ENCODE peak calls at places on chromosomes 11 and 22, in four cellular contexts. One of them, this sample, is unnamed.

GRCh38 chr22:38655532-38656255 is 498 bp downstream of the FAM227A start:
- DNase-seq in T follicular helper cell: no peak
- DNase-seq in mammary epithelial cell: no peak
- DNase-seq in NB4: peak; percentile 32
- DNase-seq in this sample: no peak

GRCh38 chr11:88552377-88553029 is 215.0 kb upstream of the CTSC start:
- DNase-seq in T follicular helper cell: peak; percentile 12
- DNase-seq in NB4: peak; percentile 74
- DNase-seq in mammary epithelial cell: peak; percentile 55
- DNase-seq in this sample: peak; percentile 63

GRCh38 chr11:111930472-111930871 is 6.7 kb upstream of the DIXDC1 start:
- DNase-seq in T follicular helper cell: no peak
- DNase-seq in NB4: no peak
- DNase-seq in mammary epithelial cell: no peak
- DNase-seq in this sample: no peak

GRCh38 chr11:9783986-9784385 is 120.1 kb downstream of the SWAP70 start:
- DNase-seq in mammary epithelial cell: no peak
- DNase-seq in T follicular helper cell: no peak
- DNase-seq in NB4: no peak
- DNase-seq in this sample: no peak

GRCh38 chr11:117836077-117836960 is 11.8 kb upstream of the FXYD2 start:
- DNase-seq in NB4: peak; percentile 83
- DNase-seq in T follicular helper cell: no peak
- DNase-seq in mammary epithelial cell: no peak
- DNase-seq in this sample: peak; percentile 68

GRCh38 chr22:45064313-45065268 is 54.8 kb upstream of the PHF21B start:
- DNase-seq in NB4: peak; percentile 62
- DNase-seq in T follicular helper cell: no peak
- DNase-seq in mammary epithelial cell: peak; percentile 92
- DNase-seq in this sample: no peak

GRCh38 chr11:122795281-122795680 is 43.0 kb upstream of the CRTAM start:
- DNase-seq in mammary epithelial cell: no peak
- DNase-seq in T follicular helper cell: no peak
- DNase-seq in NB4: no peak
- DNase-seq in this sample: no peak

GRCh38 chr22:27651486-27651885 is 150.1 kb downstream of the MN1 start:
- DNase-seq in mammary epithelial cell: no peak
- DNase-seq in NB4: no peak
- DNase-seq in T follicular helper cell: no peak
- DNase-seq in this sample: no peak

GRCh38 chr22:31287818-31288495 is 4.3 kb downstream of the PIK3IP1 start:
- DNase-seq in T follicular helper cell: no peak
- DNase-seq in mammary epithelial cell: no peak
- DNase-seq in NB4: peak; percentile 40
- DNase-seq in this sample: peak; percentile 59

GRCh38 chr11:120601566-120601965 is 90.0 kb downstream of the GRIK4 start:
- DNase-seq in T follicular helper cell: no peak
- DNase-seq in NB4: no peak
- DNase-seq in mammary epithelial cell: no peak
- DNase-seq in this sample: no peak

GRCh38 chr11:99449345-99449744 is 428.6 kb downstream of the CNTN5 start:
- DNase-seq in NB4: no peak
- DNase-seq in T follicular helper cell: no peak
- DNase-seq in mammary epithelial cell: no peak
- DNase-seq in this sample: no peak

GRCh38 chr11:74468058-74468457 is 709 bp upstream of the KCNE3 start:
- DNase-seq in NB4: peak; percentile 71
- DNase-seq in mammary epithelial cell: no peak
- DNase-seq in T follicular helper cell: no peak
- DNase-seq in this sample: no peak

GRCh38 chr11:65899356-65900124 is 648 bp downstream of the FOSL1 start:
- DNase-seq in NB4: peak; percentile 91
- DNase-seq in T follicular helper cell: peak; percentile 39
- DNase-seq in mammary epithelial cell: no peak
- DNase-seq in this sample: peak; percentile 74